ENCODE peak calls at places on chromosome 20, in nine cellular contexts. M, W, S, N, V, J, B, G and H are unnamed samples.
A peak's percentile ranks its signal among the peaks of the same experiment; 100 is the strongest.

GRCh38 chr20:33933469-33933909 is 60.2 kb upstream of the RALY start:
- DNase-seq in J (peak; percentile 27), G (peak; percentile 75), N (peak; percentile 8), S (peak; percentile 89), B (peak; percentile 12), V (peak; percentile 59), M (peak; percentile 36), W (peak; percentile 79), H (peak; percentile 53)

GRCh38 chr20:63383556-63383955 is 22.4 kb upstream of the CHRNA4 start:
- DNase-seq in W (no peak), S (no peak), J (no peak), B (no peak), N (no peak), V (no peak), G (no peak), M (no peak), H (no peak)

GRCh38 chr20:47475419-47476044 is 26.2 kb upstream of the NCOA3 start:
- DNase-seq in B (no peak), V (no peak), G (no peak), W (no peak), J (no peak), N (no peak), S (no peak), M (no peak), H (no peak)

GRCh38 chr20:10476319-10476724 is 41.2 kb downstream of the SLX4IP start:
- DNase-seq in W (peak; percentile 40), G (no peak), J (no peak), B (no peak), V (no peak), M (no peak), N (no peak), S (peak; percentile 60), H (peak; percentile 31)

GRCh38 chr20:15236812-15237211 is 899.4 kb upstream of the FLRT3 start:
- DNase-seq in G (peak; percentile 54), V (peak; percentile 22), S (peak; percentile 71), N (no peak), W (peak; percentile 41), B (no peak), J (no peak), M (peak; percentile 26), H (no peak)

GRCh38 chr20:57867807-57868206 is 158.0 kb upstream of the PMEPA1 start:
- DNase-seq in S (no peak), J (no peak), N (no peak), M (no peak), W (no peak), G (no peak), B (no peak), V (no peak), H (no peak)

GRCh38 chr20:35135867-35136586 is 11.1 kb downstream of the EDEM2 start:
- DNase-seq in S (peak; percentile 95), V (no peak), W (peak; percentile 37), J (no peak), B (no peak), G (no peak), N (no peak), M (no peak), H (peak; percentile 37)

GRCh38 chr20:10805764-10806163 is 132.0 kb upstream of the JAG1 start:
- DNase-seq in G (no peak), M (peak; percentile 6), S (no peak), V (no peak), N (no peak), J (no peak), W (no peak), B (no peak), H (no peak)

GRCh38 chr20:3396492-3396891 is 11.0 kb downstream of the DNAAF9 start:
- DNase-seq in N (no peak), M (no peak), W (no peak), G (no peak), V (no peak), B (no peak), S (no peak), J (no peak), H (no peak)